ENCODE peak calls at places on chromosomes 6 and 20, in four cellular contexts. One of them, this sample, is unnamed.
A peak's percentile ranks its signal among the peaks of the same experiment; 100 is the strongest.

GRCh38 chr6:166460473-166461437 is 78.0 kb upstream of the MPC1 start:
- DNase-seq in H1: no peak
- DNase-seq in mesendoderm: peak; percentile 47
- DNase-seq in H9: no peak
- DNase-seq in this sample: no peak

GRCh38 chr6:116459927-116460326 is 1.2 kb upstream of the CALHM6 start:
- DNase-seq in H1: no peak
- DNase-seq in mesendoderm: no peak
- DNase-seq in H9: no peak
- DNase-seq in this sample: no peak

GRCh38 chr6:100833972-100834574 is 47.1 kb downstream of the ASCC3 start:
- DNase-seq in H1: no peak
- DNase-seq in mesendoderm: no peak
- DNase-seq in H9: no peak
- DNase-seq in this sample: no peak

GRCh38 chr6:81606965-81607381 is 145.5 kb downstream of the TENT5A start:
- DNase-seq in H1: no peak
- DNase-seq in mesendoderm: no peak
- DNase-seq in H9: no peak
- DNase-seq in this sample: no peak

GRCh38 chr6:54206510-54206909 is 95.3 kb downstream of the MLIP start:
- DNase-seq in H1: no peak
- DNase-seq in mesendoderm: no peak
- DNase-seq in H9: no peak
- DNase-seq in this sample: no peak

GRCh38 chr6:143596857-143597256 is 80.9 kb upstream of the PHACTR2 start:
- DNase-seq in H1: no peak
- DNase-seq in mesendoderm: peak; percentile 51
- DNase-seq in H9: no peak
- DNase-seq in this sample: peak; percentile 67

GRCh38 chr6:36455486-36456027 is 12.8 kb downstream of the KCTD20 start:
- DNase-seq in H1: no peak
- DNase-seq in mesendoderm: no peak
- DNase-seq in H9: no peak
- DNase-seq in this sample: no peak

GRCh38 chr6:160967351-160967750 is 24.2 kb upstream of the MAP3K4 start:
- DNase-seq in H1: no peak
- DNase-seq in mesendoderm: no peak
- DNase-seq in H9: no peak
- DNase-seq in this sample: no peak

GRCh38 chr6:3397229-3398164 is 59.4 kb downstream of the SLC22A23 start:
- DNase-seq in H1: no peak
- DNase-seq in mesendoderm: no peak
- DNase-seq in H9: no peak
- DNase-seq in this sample: no peak

GRCh38 chr20:61737812-61738443 is 327.8 kb downstream of the TAF4 start:
- DNase-seq in H1: no peak
- DNase-seq in mesendoderm: no peak
- DNase-seq in H9: no peak
- DNase-seq in this sample: no peak

GRCh38 chr20:5654557-5654956 is 95.6 kb upstream of the SHLD1 start:
- DNase-seq in H1: no peak
- DNase-seq in mesendoderm: no peak
- DNase-seq in H9: no peak
- DNase-seq in this sample: peak; percentile 32

GRCh38 chr20:49233226-49233625 is 14.0 kb downstream of the DDX27 start:
- DNase-seq in H1: no peak
- DNase-seq in mesendoderm: no peak
- DNase-seq in H9: no peak
- DNase-seq in this sample: no peak

GRCh38 chr6:96015791-96016776 is at the start of gene FUT9:
- DNase-seq in H1: peak; percentile 70
- DNase-seq in mesendoderm: peak; percentile 82
- DNase-seq in H9: peak; percentile 86
- DNase-seq in this sample: no peak

GRCh38 chr6:30136570-30137286 is 788 bp downstream of the TRIM40 start:
- DNase-seq in H1: no peak
- DNase-seq in mesendoderm: no peak
- DNase-seq in H9: no peak
- DNase-seq in this sample: no peak

GRCh38 chr6:83051386-83052172 is 14.1 kb downstream of the UBE3D start:
- DNase-seq in H1: no peak
- DNase-seq in mesendoderm: no peak
- DNase-seq in H9: no peak
- DNase-seq in this sample: no peak

GRCh38 chr6:97322811-97323210 is 39.8 kb upstream of the MMS22L start:
- DNase-seq in H1: no peak
- DNase-seq in mesendoderm: no peak
- DNase-seq in H9: no peak
- DNase-seq in this sample: peak; percentile 16

GRCh38 chr6:75427342-75427741 is 66.3 kb downstream of the FILIP1 start:
- DNase-seq in H1: no peak
- DNase-seq in mesendoderm: no peak
- DNase-seq in H9: no peak
- DNase-seq in this sample: no peak

GRCh38 chr20:48469026-48469425 is 358.8 kb downstream of the PREX1 start:
- DNase-seq in H1: no peak
- DNase-seq in mesendoderm: no peak
- DNase-seq in H9: no peak
- DNase-seq in this sample: no peak

GRCh38 chr20:8094845-8095244 is 37.2 kb upstream of the PLCB1 start:
- DNase-seq in H1: no peak
- DNase-seq in mesendoderm: no peak
- DNase-seq in H9: no peak
- DNase-seq in this sample: peak; percentile 13

GRCh38 chr20:37649635-37650244 is 44.1 kb upstream of the CTNNBL1 start:
- DNase-seq in H1: no peak
- DNase-seq in mesendoderm: no peak
- DNase-seq in H9: no peak
- DNase-seq in this sample: no peak

GRCh38 chr6:95133578-95133977 is 443.8 kb upstream of the MANEA start:
- DNase-seq in H1: no peak
- DNase-seq in mesendoderm: peak; percentile 21
- DNase-seq in H9: no peak
- DNase-seq in this sample: peak; percentile 8

GRCh38 chr20:14223806-14224205 is 113.6 kb downstream of the FLRT3 start:
- DNase-seq in H1: no peak
- DNase-seq in mesendoderm: no peak
- DNase-seq in H9: no peak
- DNase-seq in this sample: no peak

GRCh38 chr6:39929039-39929732 is 5.1 kb downstream of the MOCS1 start:
- DNase-seq in H1: no peak
- DNase-seq in mesendoderm: peak; percentile 15
- DNase-seq in H9: no peak
- DNase-seq in this sample: no peak

GRCh38 chr6:21507811-21508210 is 85.7 kb upstream of the SOX4 start:
- DNase-seq in H1: no peak
- DNase-seq in mesendoderm: no peak
- DNase-seq in H9: no peak
- DNase-seq in this sample: no peak

GRCh38 chr6:139370047-139370706 is 4.3 kb downstream of the CITED2 start:
- DNase-seq in H1: no peak
- DNase-seq in mesendoderm: peak; percentile 50
- DNase-seq in H9: no peak
- DNase-seq in this sample: peak; percentile 67

GRCh38 chr20:36862857-36863668 is 12.9 kb upstream of the TLDC2 start:
- DNase-seq in H1: no peak
- DNase-seq in mesendoderm: no peak
- DNase-seq in H9: no peak
- DNase-seq in this sample: no peak

GRCh38 chr6:97703661-97704060 is 420.6 kb upstream of the MMS22L start:
- DNase-seq in H1: no peak
- DNase-seq in mesendoderm: no peak
- DNase-seq in H9: no peak
- DNase-seq in this sample: no peak

GRCh38 chr6:119672725-119673124 is 323.2 kb upstream of the MAN1A1 start:
- DNase-seq in H1: peak; percentile 23
- DNase-seq in mesendoderm: peak; percentile 83
- DNase-seq in H9: peak; percentile 25
- DNase-seq in this sample: no peak

GRCh38 chr20:50789968-50790650 is 4.8 kb upstream of the BCAS4 start:
- DNase-seq in H1: no peak
- DNase-seq in mesendoderm: no peak
- DNase-seq in H9: no peak
- DNase-seq in this sample: no peak

GRCh38 chr6:71326611-71327010 is 38.0 kb downstream of the OGFRL1 start:
- DNase-seq in H1: no peak
- DNase-seq in mesendoderm: no peak
- DNase-seq in H9: no peak
- DNase-seq in this sample: no peak

GRCh38 chr6:106444777-106445507 is 84.4 kb downstream of the CRYBG1 start:
- DNase-seq in H1: no peak
- DNase-seq in mesendoderm: peak; percentile 75
- DNase-seq in H9: peak; percentile 30
- DNase-seq in this sample: no peak

GRCh38 chr20:50924261-50924660 is 7.0 kb downstream of the ADNP start:
- DNase-seq in H1: no peak
- DNase-seq in mesendoderm: no peak
- DNase-seq in H9: no peak
- DNase-seq in this sample: no peak

GRCh38 chr6:79668381-79668780 is 37.3 kb downstream of the SH3BGRL2 start:
- DNase-seq in H1: no peak
- DNase-seq in mesendoderm: no peak
- DNase-seq in H9: no peak
- DNase-seq in this sample: no peak

GRCh38 chr6:167826230-167827061 is at the start of gene AFDN:
- DNase-seq in H1: no peak
- DNase-seq in mesendoderm: peak; percentile 76
- DNase-seq in H9: peak; percentile 64
- DNase-seq in this sample: peak; percentile 62

GRCh38 chr6:133160531-133160930 is 80.6 kb upstream of the EYA4 start:
- DNase-seq in H1: no peak
- DNase-seq in mesendoderm: no peak
- DNase-seq in H9: no peak
- DNase-seq in this sample: no peak

GRCh38 chr6:679282-679681 is 13.7 kb downstream of the EXOC2 start:
- DNase-seq in H1: no peak
- DNase-seq in mesendoderm: no peak
- DNase-seq in H9: no peak
- DNase-seq in this sample: no peak

GRCh38 chr6:33018904-33019303 is 9.5 kb upstream of the HLA-DOA start:
- DNase-seq in H1: no peak
- DNase-seq in mesendoderm: no peak
- DNase-seq in H9: no peak
- DNase-seq in this sample: peak; percentile 48

GRCh38 chr6:72969666-72970065 is 255.6 kb downstream of the KHDC1L start:
- DNase-seq in H1: no peak
- DNase-seq in mesendoderm: peak; percentile 52
- DNase-seq in H9: no peak
- DNase-seq in this sample: peak; percentile 46

GRCh38 chr6:13404115-13404891 is 76.0 kb upstream of the TBC1D7 start:
- DNase-seq in H1: no peak
- DNase-seq in mesendoderm: no peak
- DNase-seq in H9: no peak
- DNase-seq in this sample: no peak

GRCh38 chr6:52415917-52416628 is 4.1 kb upstream of the EFHC1 start:
- DNase-seq in H1: no peak
- DNase-seq in mesendoderm: no peak
- DNase-seq in H9: no peak
- DNase-seq in this sample: peak; percentile 80
- H2AK5ac ChIP-seq in H1: no peak overlapping the region
- H2AK5ac ChIP-seq in mesendoderm: no peak overlapping the region
- H2AK5ac ChIP-seq in H9: no peak overlapping the region
- H2AK5ac ChIP-seq in this sample: no peak overlapping the region

GRCh38 chr20:63214514-63214913 is 1.4 kb downstream of the YTHDF1 start:
- DNase-seq in H1: no peak
- DNase-seq in mesendoderm: peak; percentile 80
- DNase-seq in H9: no peak
- DNase-seq in this sample: peak; percentile 50
- H3K79me2 ChIP-seq in H1: peaks cover 29% of the 10 kb centered on the region
- H3K79me2 ChIP-seq in mesendoderm: peaks cover 58% of the 10 kb centered on the region
- H3K79me2 ChIP-seq in H9: peaks cover 37% of the 10 kb centered on the region
- H3K79me2 ChIP-seq in this sample: peaks cover 44% of the 10 kb centered on the region

GRCh38 chr6:129346964-129347363 is 363.0 kb downstream of the ARHGAP18 start:
- DNase-seq in H1: no peak
- DNase-seq in mesendoderm: no peak
- DNase-seq in H9: no peak
- DNase-seq in this sample: no peak
- H3K18ac ChIP-seq in H1: no peak overlapping the region
- H3K18ac ChIP-seq in mesendoderm: no peak overlapping the region
- H3K18ac ChIP-seq in H9: no peak overlapping the region
- H3K18ac ChIP-seq in this sample: no peak overlapping the region

GRCh38 chr6:6689413-6690143 is 101.1 kb downstream of the LY86 start:
- DNase-seq in H1: no peak
- DNase-seq in mesendoderm: no peak
- DNase-seq in H9: no peak
- DNase-seq in this sample: no peak
- H2AK5ac ChIP-seq in H1: peak overlapping the region; percentile 98
- H2AK5ac ChIP-seq in mesendoderm: no peak overlapping the region
- H2AK5ac ChIP-seq in H9: no peak overlapping the region
- H2AK5ac ChIP-seq in this sample: no peak overlapping the region

GRCh38 chr6:20464847-20465246 is 63.2 kb downstream of the E2F3 start:
- DNase-seq in H1: no peak
- DNase-seq in mesendoderm: no peak
- DNase-seq in H9: no peak
- DNase-seq in this sample: no peak
- H3K79me2 ChIP-seq in H1: no peaks in the 10 kb centered on the region
- H3K79me2 ChIP-seq in mesendoderm: peaks cover 43% of the 10 kb centered on the region
- H3K79me2 ChIP-seq in H9: peaks cover 14% of the 10 kb centered on the region
- H3K79me2 ChIP-seq in this sample: no peaks in the 10 kb centered on the region

GRCh38 chr20:46463852-46464251 is 49.5 kb downstream of the ZNF334 start:
- DNase-seq in H1: no peak
- DNase-seq in mesendoderm: no peak
- DNase-seq in H9: no peak
- DNase-seq in this sample: no peak

GRCh38 chr20:46461808-46462207 is 51.6 kb downstream of the ZNF334 start:
- DNase-seq in H1: no peak
- DNase-seq in mesendoderm: no peak
- DNase-seq in H9: no peak
- DNase-seq in this sample: no peak

GRCh38 chr20:46456255-46457028 is 50.0 kb upstream of the ELMO2 start:
- DNase-seq in H1: no peak
- DNase-seq in mesendoderm: no peak
- DNase-seq in H9: no peak
- DNase-seq in this sample: peak; percentile 2

GRCh38 chr20:46455729-46456128 is 49.3 kb upstream of the ELMO2 start:
- DNase-seq in H1: no peak
- DNase-seq in mesendoderm: no peak
- DNase-seq in H9: no peak
- DNase-seq in this sample: no peak

GRCh38 chr20:46458891-46459750 is 52.7 kb upstream of the ELMO2 start:
- DNase-seq in H1: peak; percentile 76
- DNase-seq in mesendoderm: peak; percentile 89
- DNase-seq in H9: peak; percentile 93
- DNase-seq in this sample: peak; percentile 20
- H3K18ac ChIP-seq in H1: peak overlapping the region; percentile 76
- H3K18ac ChIP-seq in mesendoderm: no peak overlapping the region
- H3K18ac ChIP-seq in H9: peak overlapping the region; percentile 25
- H3K18ac ChIP-seq in this sample: no peak overlapping the region

GRCh38 chr6:43724354-43724753 is 36.8 kb upstream of the MRPS18A start:
- DNase-seq in H1: no peak
- DNase-seq in mesendoderm: no peak
- DNase-seq in H9: no peak
- DNase-seq in this sample: no peak
- H2AK5ac ChIP-seq in H1: no peak overlapping the region
- H2AK5ac ChIP-seq in mesendoderm: no peak overlapping the region
- H2AK5ac ChIP-seq in H9: no peak overlapping the region
- H2AK5ac ChIP-seq in this sample: no peak overlapping the region